ENCODE peak calls at places on chromosomes 5 and 9, in nine cellular contexts. One of them, this sample, is unnamed.

GRCh38 chr9:114988962-114989599 is 58.7 kb upstream of the TNFSF8 start:
- DNase-seq in BJ: no peak
- DNase-seq in AG08396: no peak
- DNase-seq in LoVo: no peak
- DNase-seq in HTR-8/SVneo: no peak
- DNase-seq in H4: peak
- DNase-seq in kidney tubule cell: peak
- DNase-seq in NCI-H1930: no peak
- DNase-seq in AG04450: no peak
- DNase-seq in this sample: no peak

GRCh38 chr5:172533399-172534228 is 79.3 kb upstream of the SH3PXD2B start:
- DNase-seq in AG04450: no peak
- DNase-seq in HTR-8/SVneo: no peak
- DNase-seq in NCI-H1930: no peak
- DNase-seq in LoVo: no peak
- DNase-seq in kidney tubule cell: no peak
- DNase-seq in H4: no peak
- DNase-seq in BJ: no peak
- DNase-seq in AG08396: no peak
- DNase-seq in this sample: no peak

GRCh38 chr5:172274951-172275753 is 8.4 kb downstream of the UBTD2 start:
- DNase-seq in LoVo: no peak
- DNase-seq in NCI-H1930: no peak
- DNase-seq in H4: no peak
- DNase-seq in kidney tubule cell: peak
- DNase-seq in AG08396: no peak
- DNase-seq in HTR-8/SVneo: no peak
- DNase-seq in AG04450: no peak
- DNase-seq in BJ: no peak
- DNase-seq in this sample: no peak

GRCh38 chr5:2591777-2592453 is 159.6 kb downstream of the IRX2 start:
- DNase-seq in H4: no peak
- DNase-seq in AG04450: no peak
- DNase-seq in AG08396: no peak
- DNase-seq in LoVo: no peak
- DNase-seq in BJ: no peak
- DNase-seq in NCI-H1930: no peak
- DNase-seq in HTR-8/SVneo: no peak
- DNase-seq in kidney tubule cell: no peak
- DNase-seq in this sample: no peak

GRCh38 chr5:15254607-15255006 is 245.4 kb upstream of the FBXL7 start:
- DNase-seq in AG04450: no peak
- DNase-seq in LoVo: no peak
- DNase-seq in H4: no peak
- DNase-seq in AG08396: no peak
- DNase-seq in HTR-8/SVneo: no peak
- DNase-seq in BJ: no peak
- DNase-seq in NCI-H1930: no peak
- DNase-seq in kidney tubule cell: no peak
- DNase-seq in this sample: no peak

GRCh38 chr5:180832638-180833068 is 28.4 kb downstream of the ZFP62 start:
- DNase-seq in kidney tubule cell: no peak
- DNase-seq in AG08396: no peak
- DNase-seq in HTR-8/SVneo: no peak
- DNase-seq in LoVo: no peak
- DNase-seq in H4: no peak
- DNase-seq in NCI-H1930: no peak
- DNase-seq in BJ: no peak
- DNase-seq in AG04450: no peak
- DNase-seq in this sample: no peak

GRCh38 chr5:150632305-150633160 is 7.9 kb upstream of the SYNPO start:
- DNase-seq in AG08396: no peak
- DNase-seq in AG04450: no peak
- DNase-seq in LoVo: no peak
- DNase-seq in HTR-8/SVneo: no peak
- DNase-seq in kidney tubule cell: no peak
- DNase-seq in BJ: no peak
- DNase-seq in H4: no peak
- DNase-seq in NCI-H1930: no peak
- DNase-seq in this sample: no peak

GRCh38 chr5:146667633-146668032 is 151.6 kb upstream of the GPR151 start:
- DNase-seq in H4: peak
- DNase-seq in NCI-H1930: no peak
- DNase-seq in LoVo: peak
- DNase-seq in kidney tubule cell: peak
- DNase-seq in HTR-8/SVneo: peak
- DNase-seq in AG04450: no peak
- DNase-seq in AG08396: peak
- DNase-seq in BJ: peak
- DNase-seq in this sample: peak

GRCh38 chr9:18888241-18888794 is 144.7 kb downstream of the SAXO1 start:
- DNase-seq in AG08396: no peak
- DNase-seq in NCI-H1930: no peak
- DNase-seq in AG04450: no peak
- DNase-seq in kidney tubule cell: no peak
- DNase-seq in BJ: no peak
- DNase-seq in LoVo: peak
- DNase-seq in HTR-8/SVneo: no peak
- DNase-seq in H4: no peak
- DNase-seq in this sample: no peak

GRCh38 chr9:137023583-137023991 is 4.5 kb downstream of the ABCA2 start:
- DNase-seq in HTR-8/SVneo: no peak
- DNase-seq in NCI-H1930: no peak
- DNase-seq in kidney tubule cell: no peak
- DNase-seq in LoVo: no peak
- DNase-seq in BJ: no peak
- DNase-seq in AG04450: no peak
- DNase-seq in H4: no peak
- DNase-seq in AG08396: no peak
- DNase-seq in this sample: no peak

GRCh38 chr9:109497193-109498165 is 628 bp downstream of the PTPN3 start:
- DNase-seq in AG08396: peak
- DNase-seq in H4: no peak
- DNase-seq in AG04450: no peak
- DNase-seq in kidney tubule cell: peak
- DNase-seq in NCI-H1930: no peak
- DNase-seq in BJ: no peak
- DNase-seq in HTR-8/SVneo: peak
- DNase-seq in LoVo: peak
- DNase-seq in this sample: no peak

GRCh38 chr9:123946257-123946855 is 16.4 kb upstream of the DENND1A start:
- DNase-seq in NCI-H1930: no peak
- DNase-seq in H4: no peak
- DNase-seq in LoVo: no peak
- DNase-seq in AG04450: no peak
- DNase-seq in HTR-8/SVneo: no peak
- DNase-seq in kidney tubule cell: no peak
- DNase-seq in BJ: no peak
- DNase-seq in AG08396: no peak
- DNase-seq in this sample: no peak

GRCh38 chr5:135709103-135709660 is 125.3 kb upstream of the SLC25A48 start:
- DNase-seq in BJ: no peak
- DNase-seq in NCI-H1930: no peak
- DNase-seq in AG04450: no peak
- DNase-seq in H4: no peak
- DNase-seq in HTR-8/SVneo: no peak
- DNase-seq in AG08396: no peak
- DNase-seq in LoVo: no peak
- DNase-seq in kidney tubule cell: no peak
- DNase-seq in this sample: no peak

GRCh38 chr9:26477963-26478362 is 414.6 kb downstream of the CAAP1 start:
- DNase-seq in H4: no peak
- DNase-seq in NCI-H1930: no peak
- DNase-seq in BJ: no peak
- DNase-seq in AG08396: no peak
- DNase-seq in LoVo: no peak
- DNase-seq in HTR-8/SVneo: no peak
- DNase-seq in AG04450: no peak
- DNase-seq in kidney tubule cell: no peak
- DNase-seq in this sample: no peak

GRCh38 chr5:86737579-86737978 is 119.8 kb downstream of the COX7C start:
- DNase-seq in AG08396: no peak
- DNase-seq in BJ: no peak
- DNase-seq in NCI-H1930: no peak
- DNase-seq in HTR-8/SVneo: no peak
- DNase-seq in LoVo: no peak
- DNase-seq in H4: no peak
- DNase-seq in kidney tubule cell: no peak
- DNase-seq in AG04450: no peak
- DNase-seq in this sample: no peak

GRCh38 chr9:135992486-135993408 is 31.6 kb upstream of the UBAC1 start:
- DNase-seq in kidney tubule cell: peak
- DNase-seq in HTR-8/SVneo: peak
- DNase-seq in AG04450: peak
- DNase-seq in LoVo: no peak
- DNase-seq in AG08396: peak
- DNase-seq in BJ: peak
- DNase-seq in H4: peak
- DNase-seq in NCI-H1930: no peak
- DNase-seq in this sample: no peak

GRCh38 chr9:78047106-78047505 is 15.5 kb upstream of the GNAQ start:
- DNase-seq in LoVo: no peak
- DNase-seq in AG08396: no peak
- DNase-seq in kidney tubule cell: no peak
- DNase-seq in NCI-H1930: no peak
- DNase-seq in HTR-8/SVneo: no peak
- DNase-seq in BJ: no peak
- DNase-seq in H4: no peak
- DNase-seq in AG04450: no peak
- DNase-seq in this sample: no peak

GRCh38 chr9:124574944-124575343 is 67.7 kb upstream of the NR5A1 start:
- DNase-seq in NCI-H1930: no peak
- DNase-seq in H4: peak
- DNase-seq in HTR-8/SVneo: peak
- DNase-seq in LoVo: peak
- DNase-seq in BJ: peak
- DNase-seq in kidney tubule cell: peak
- DNase-seq in AG08396: peak
- DNase-seq in AG04450: peak
- DNase-seq in this sample: no peak

GRCh38 chr5:59401637-59402036 is 491.9 kb downstream of the PDE4D start:
- DNase-seq in LoVo: no peak
- DNase-seq in AG08396: no peak
- DNase-seq in AG04450: no peak
- DNase-seq in BJ: no peak
- DNase-seq in kidney tubule cell: no peak
- DNase-seq in H4: no peak
- DNase-seq in HTR-8/SVneo: no peak
- DNase-seq in NCI-H1930: no peak
- DNase-seq in this sample: no peak

GRCh38 chr9:2066312-2067273 is 51.4 kb downstream of the SMARCA2 start:
- DNase-seq in BJ: no peak
- DNase-seq in LoVo: no peak
- DNase-seq in AG04450: no peak
- DNase-seq in AG08396: peak
- DNase-seq in NCI-H1930: no peak
- DNase-seq in kidney tubule cell: peak
- DNase-seq in HTR-8/SVneo: no peak
- DNase-seq in H4: no peak
- DNase-seq in this sample: no peak

GRCh38 chr5:139967353-139967752 is 75.7 kb downstream of the NRG2 start:
- DNase-seq in BJ: no peak
- DNase-seq in LoVo: no peak
- DNase-seq in AG08396: no peak
- DNase-seq in HTR-8/SVneo: no peak
- DNase-seq in AG04450: no peak
- DNase-seq in NCI-H1930: no peak
- DNase-seq in kidney tubule cell: no peak
- DNase-seq in H4: no peak
- DNase-seq in this sample: no peak

GRCh38 chr9:118331622-118332045 is 627.4 kb downstream of the TLR4 start:
- DNase-seq in kidney tubule cell: peak
- DNase-seq in AG08396: peak
- DNase-seq in H4: no peak
- DNase-seq in HTR-8/SVneo: peak
- DNase-seq in LoVo: no peak
- DNase-seq in NCI-H1930: no peak
- DNase-seq in BJ: no peak
- DNase-seq in AG04450: no peak
- DNase-seq in this sample: no peak